ENCODE peak calls at places on chromosome 17, in four cellular contexts. I, F, P and L are unnamed samples. For H3K4me1, the result is how much of the 10 kb centered on the place peaks cover.

GRCh38 chr17:16040710-16041251 is 41.2 kb downstream of the TTC19 start:
- DNase-seq in I (no peak), F (peak), P (no peak), L (no peak)

GRCh38 chr17:50212121-50212843 is 10.9 kb upstream of the COL1A1 start:
- DNase-seq in I (no peak), F (no peak), P (no peak), L (no peak)

GRCh38 chr17:10652984-10653680 is 4.0 kb downstream of the MYH3 start:
- DNase-seq in I (no peak), F (no peak), P (no peak), L (no peak)

GRCh38 chr17:76014925-76015261 is 12.2 kb downstream of the EVPL start:
- DNase-seq in I (no peak), F (no peak), P (no peak), L (no peak)

GRCh38 chr17:63082273-63082861 is 116.3 kb downstream of the TANC2 start:
- DNase-seq in I (no peak), F (peak), P (no peak), L (no peak)

GRCh38 chr17:17818088-17818526 is 18.7 kb downstream of the SREBF1 start:
- DNase-seq in I (no peak), F (no peak), P (no peak), L (no peak)

GRCh38 chr17:48542114-48542955 is 2.6 kb downstream of the HOXB2 start:
- DNase-seq in I (no peak), F (no peak), P (no peak), L (no peak)

GRCh38 chr17:29533976-29534375 is 32.9 kb downstream of the ABHD15 start:
- DNase-seq in I (no peak), F (no peak), P (no peak), L (no peak)

GRCh38 chr17:44108440-44109311 is 14.8 kb downstream of the HDAC5 start:
- DNase-seq in I (no peak), F (peak), P (no peak), L (no peak)

GRCh38 chr17:14095202-14095601 is 25.9 kb downstream of the COX10 start:
- DNase-seq in I (no peak), F (no peak), P (no peak), L (no peak)

GRCh38 chr17:29573871-29574731 is 5.6 kb downstream of the TP53I13 start:
- DNase-seq in I (no peak), F (no peak), P (no peak), L (no peak)

GRCh38 chr17:32355649-32356377 is 5.9 kb downstream of the ZNF207 start:
- DNase-seq in I (no peak), F (no peak), P (no peak), L (no peak)

GRCh38 chr17:32361270-32361669 is 11.3 kb downstream of the ZNF207 start:
- DNase-seq in I (no peak), F (no peak), P (no peak), L (no peak)

GRCh38 chr17:32356378-32356743 is 6.4 kb downstream of the ZNF207 start:
- DNase-seq in I (no peak), F (no peak), P (no peak), L (no peak)

GRCh38 chr17:32356750-32357149 is 6.8 kb downstream of the ZNF207 start:
- DNase-seq in I (no peak), F (no peak), P (no peak), L (no peak)

GRCh38 chr17:32357615-32358014 is 7.7 kb downstream of the ZNF207 start:
- DNase-seq in I (no peak), F (no peak), P (no peak), L (no peak)
- H3K4me1 ChIP-seq in I (under half), F (under half), P (under half), L (under half)

DNA sequence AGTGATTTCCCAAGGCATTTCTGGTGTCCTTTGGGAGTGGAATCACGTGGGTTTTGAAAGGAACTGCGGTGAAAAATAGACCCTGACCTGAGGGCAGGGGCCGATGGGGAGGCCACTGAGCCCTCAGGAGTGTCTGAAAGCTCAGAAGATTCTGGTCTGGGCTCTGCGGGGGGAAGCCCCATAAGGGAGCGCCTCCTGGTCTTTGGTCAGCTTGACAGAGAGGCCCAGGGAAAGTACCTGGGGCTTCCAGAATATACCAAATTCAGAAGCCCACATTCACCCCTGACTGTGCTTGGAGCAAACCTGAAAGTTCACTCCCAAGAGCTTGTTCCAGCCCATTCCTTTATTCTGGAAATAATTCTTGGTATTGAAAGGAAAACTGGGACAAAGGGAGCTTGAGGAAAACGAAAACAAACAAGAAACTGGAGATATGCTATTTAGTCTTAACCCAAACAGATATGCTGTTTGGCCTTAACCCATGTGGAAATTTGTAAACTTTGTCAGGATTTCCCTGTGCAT is 23.2 kb upstream of the NAGLU start:
- DNase-seq in I (no peak), F (no peak), P (no peak), L (no peak)
- H3K9ac ChIP-seq in I (no peak), F (no peak), P (no peak), L (no peak)

GRCh38 chr17:81058263-81058871 is 23.4 kb downstream of the BAIAP2 start:
- DNase-seq in I (no peak), F (no peak), P (no peak), L (no peak)

GRCh38 chr17:81062014-81062413 is 27.1 kb downstream of the BAIAP2 start:
- DNase-seq in I (no peak), F (no peak), P (no peak), L (no peak)

GRCh38 chr17:81061027-81061426 is 26.1 kb downstream of the BAIAP2 start:
- DNase-seq in I (no peak), F (no peak), P (no peak), L (no peak)

GRCh38 chr17:81059026-81059425 is 24.1 kb downstream of the BAIAP2 start:
- DNase-seq in I (no peak), F (no peak), P (no peak), L (no peak)

DNA sequence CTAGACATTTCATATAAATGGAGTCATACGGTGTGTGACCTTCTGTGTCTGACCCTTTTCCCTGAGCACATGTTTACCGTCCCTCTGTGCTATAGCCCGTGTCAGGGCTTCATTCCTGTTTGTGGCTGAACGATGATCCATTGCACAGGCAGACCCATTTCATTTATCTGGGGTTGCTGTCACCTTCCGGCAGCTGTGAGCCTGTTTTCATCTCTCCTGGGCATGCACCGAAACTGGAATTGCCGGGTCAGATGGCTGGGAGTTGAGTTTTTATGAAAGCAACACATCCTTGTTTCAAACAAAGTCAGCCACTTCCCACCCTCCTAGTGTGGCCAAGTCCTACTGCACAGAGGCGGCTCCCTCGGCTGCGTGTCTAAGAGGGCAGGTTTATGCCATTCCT is 25.5 kb downstream of the BAIAP2 start:
- DNase-seq in I (no peak), F (no peak), P (no peak), L (no peak)
- TF ChIP-seq SUZ12 in I (no peak), F (no peak), P (no peak), L (no peak)

DNA sequence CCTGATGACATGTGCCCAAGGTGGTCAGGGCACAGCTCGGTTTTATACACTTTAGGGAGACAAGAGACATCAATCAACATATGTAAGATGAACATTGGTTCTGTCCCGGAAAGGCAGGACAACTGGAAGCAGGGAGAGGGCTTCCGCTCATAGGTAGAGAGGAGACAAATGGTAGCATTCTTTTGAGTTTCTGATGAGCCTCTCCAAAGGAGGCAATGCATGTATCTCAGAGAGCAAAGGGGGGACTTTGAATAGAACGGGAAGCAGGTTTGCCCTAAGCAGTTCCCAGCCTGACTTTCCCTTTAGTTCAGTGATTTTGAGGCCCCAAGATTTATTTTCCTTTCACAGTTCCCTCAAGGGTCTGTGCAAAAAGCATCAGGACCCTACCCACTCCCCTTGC is 172.4 kb upstream of the TNRC6C start:
- DNase-seq in I (no peak), F (no peak), P (no peak), L (no peak)
- H3K4me1 ChIP-seq in I (under half), F (under half), P (under half), L (under half)

GRCh38 chr17:80834896-80835281 is 156.8 kb upstream of the CHMP6 start:
- DNase-seq in I (no peak), F (no peak), P (no peak), L (no peak)

GRCh38 chr17:80833952-80834895 is 157.4 kb upstream of the CHMP6 start:
- DNase-seq in I (no peak), F (no peak), P (no peak), L (no peak)

GRCh38 chr17:80831481-80831880 is 160.2 kb upstream of the CHMP6 start:
- DNase-seq in I (no peak), F (no peak), P (no peak), L (no peak)

GRCh38 chr17:80832266-80832676 is 159.4 kb upstream of the CHMP6 start:
- DNase-seq in I (no peak), F (no peak), P (no peak), L (peak)

DNA sequence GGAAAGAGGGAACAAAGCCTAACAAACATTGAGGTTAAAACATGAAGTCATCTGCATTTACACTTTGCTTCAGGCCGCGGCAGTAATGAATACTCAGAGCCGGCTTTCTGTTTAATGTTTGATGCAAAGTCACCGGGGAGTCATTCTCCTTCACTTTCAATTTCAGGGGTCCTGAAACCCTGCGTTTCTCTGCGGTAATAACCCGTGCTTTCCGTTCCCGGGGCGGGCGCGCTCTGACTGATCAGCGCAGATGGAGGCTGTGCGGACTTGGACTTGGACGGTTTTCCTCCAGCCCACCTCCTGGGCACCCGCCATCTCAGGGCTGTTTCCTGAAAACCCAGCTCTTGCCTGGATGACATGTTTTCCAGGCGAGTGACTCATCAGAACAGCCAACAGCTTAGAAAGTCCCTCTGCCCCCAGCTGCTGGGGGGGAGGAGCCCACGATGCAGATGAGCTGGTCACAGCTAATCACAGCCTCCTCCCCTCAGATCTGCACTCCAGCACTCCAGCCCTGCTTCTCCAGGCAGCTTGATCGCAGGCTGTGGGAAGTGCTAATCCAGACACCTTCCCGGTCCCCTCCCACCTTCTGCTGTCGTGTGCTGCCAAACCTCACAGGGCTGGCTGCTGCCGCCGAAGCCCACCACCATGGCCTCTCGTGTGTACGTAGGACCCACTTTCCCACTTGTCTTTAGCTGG is 158.6 kb upstream of the CHMP6 start:
- DNase-seq in I (peak), F (peak), P (peak), L (peak)
- H3K9ac ChIP-seq in I (peak), F (peak), P (peak), L (peak)